ENCODE peak calls at places on chromosomes 11 and 22, in eight cellular contexts. One of them, this sample, is unnamed.
A peak's percentile ranks its signal among the peaks of the same experiment; 100 is the strongest.

GRCh38 chr22:37336474-37337028 is 54.2 kb downstream of the CYTH4 start:
- DNase-seq in upper lobe of left lung: no peak
- DNase-seq in GM23338: no peak
- DNase-seq in H1: no peak
- DNase-seq in stomach: peak; percentile 51
- DNase-seq in transverse colon: peak; percentile 45
- DNase-seq in K562: peak; percentile 87
- DNase-seq in HCT116: no peak
- DNase-seq in this sample: no peak

GRCh38 chr22:37633693-37634504 is 5.6 kb upstream of the SH3BP1 start:
- DNase-seq in upper lobe of left lung: peak; percentile 86
- DNase-seq in HCT116: no peak
- DNase-seq in transverse colon: peak; percentile 84
- DNase-seq in stomach: peak; percentile 86
- DNase-seq in H1: peak; percentile 70
- DNase-seq in K562: peak; percentile 78
- DNase-seq in GM23338: peak; percentile 86
- DNase-seq in this sample: no peak

GRCh38 chr11:31779268-31779879 is 31.7 kb downstream of the PAX6 start:
- DNase-seq in stomach: no peak
- DNase-seq in HCT116: no peak
- DNase-seq in K562: no peak
- DNase-seq in H1: no peak
- DNase-seq in upper lobe of left lung: no peak
- DNase-seq in GM23338: no peak
- DNase-seq in transverse colon: no peak
- DNase-seq in this sample: no peak

GRCh38 chr11:134466035-134466908 is 54.2 kb upstream of the B3GAT1 start:
- DNase-seq in K562: no peak
- DNase-seq in transverse colon: peak; percentile 77
- DNase-seq in H1: peak; percentile 55
- DNase-seq in stomach: peak; percentile 66
- DNase-seq in HCT116: no peak
- DNase-seq in GM23338: peak; percentile 76
- DNase-seq in upper lobe of left lung: peak; percentile 33
- DNase-seq in this sample: no peak

GRCh38 chr11:28834877-28835276 is 726.7 kb downstream of the METTL15 start:
- DNase-seq in HCT116: no peak
- DNase-seq in upper lobe of left lung: no peak
- DNase-seq in GM23338: peak; percentile 9
- DNase-seq in H1: no peak
- DNase-seq in stomach: no peak
- DNase-seq in transverse colon: no peak
- DNase-seq in K562: no peak
- DNase-seq in this sample: no peak

GRCh38 chr11:44680982-44681597 is 45.7 kb upstream of the TSPAN18 start:
- DNase-seq in K562: no peak
- DNase-seq in HCT116: no peak
- DNase-seq in transverse colon: no peak
- DNase-seq in GM23338: peak; percentile 33
- DNase-seq in upper lobe of left lung: no peak
- DNase-seq in stomach: no peak
- DNase-seq in H1: no peak
- DNase-seq in this sample: no peak

GRCh38 chr22:35053060-35053835 is 12.7 kb upstream of the ISX start:
- DNase-seq in stomach: no peak
- DNase-seq in transverse colon: no peak
- DNase-seq in GM23338: no peak
- DNase-seq in HCT116: no peak
- DNase-seq in K562: no peak
- DNase-seq in H1: no peak
- DNase-seq in upper lobe of left lung: no peak
- DNase-seq in this sample: no peak

GRCh38 chr11:5304046-5304445 is 2.3 kb upstream of the OR51B4 start:
- DNase-seq in H1: no peak
- DNase-seq in upper lobe of left lung: no peak
- DNase-seq in transverse colon: no peak
- DNase-seq in stomach: no peak
- DNase-seq in GM23338: no peak
- DNase-seq in K562: no peak
- DNase-seq in HCT116: no peak
- DNase-seq in this sample: no peak

GRCh38 chr11:111213256-111213655 is 32.3 kb upstream of the POU2AF2 start:
- DNase-seq in transverse colon: no peak
- DNase-seq in stomach: no peak
- DNase-seq in GM23338: no peak
- DNase-seq in H1: no peak
- DNase-seq in K562: no peak
- DNase-seq in HCT116: no peak
- DNase-seq in upper lobe of left lung: no peak
- DNase-seq in this sample: no peak

GRCh38 chr11:36012410-36012809 is 68.5 kb downstream of the LDLRAD3 start:
- DNase-seq in K562: no peak
- DNase-seq in HCT116: no peak
- DNase-seq in H1: no peak
- DNase-seq in GM23338: no peak
- DNase-seq in upper lobe of left lung: no peak
- DNase-seq in stomach: no peak
- DNase-seq in transverse colon: no peak
- DNase-seq in this sample: no peak

GRCh38 chr11:63765688-63766241 is 2.8 kb downstream of the ZFTA start:
- DNase-seq in HCT116: no peak
- DNase-seq in K562: no peak
- DNase-seq in transverse colon: peak; percentile 16
- DNase-seq in stomach: no peak
- DNase-seq in H1: no peak
- DNase-seq in GM23338: peak; percentile 18
- DNase-seq in upper lobe of left lung: no peak
- DNase-seq in this sample: no peak

GRCh38 chr11:121408830-121409229 is 43.3 kb upstream of the SORL1 start:
- DNase-seq in stomach: no peak
- DNase-seq in HCT116: no peak
- DNase-seq in GM23338: no peak
- DNase-seq in transverse colon: no peak
- DNase-seq in H1: no peak
- DNase-seq in upper lobe of left lung: no peak
- DNase-seq in K562: no peak
- DNase-seq in this sample: no peak

GRCh38 chr11:62646825-62647608 is 604 bp upstream of the GANAB start:
- DNase-seq in K562: no peak
- DNase-seq in H1: no peak
- DNase-seq in transverse colon: no peak
- DNase-seq in HCT116: no peak
- DNase-seq in GM23338: no peak
- DNase-seq in stomach: no peak
- DNase-seq in upper lobe of left lung: no peak
- DNase-seq in this sample: no peak

GRCh38 chr11:22521226-22521625 is 104.4 kb downstream of the FANCF start:
- DNase-seq in K562: no peak
- DNase-seq in transverse colon: no peak
- DNase-seq in HCT116: peak; percentile 6
- DNase-seq in H1: no peak
- DNase-seq in stomach: no peak
- DNase-seq in upper lobe of left lung: no peak
- DNase-seq in GM23338: no peak
- DNase-seq in this sample: no peak

GRCh38 chr11:120929090-120929489 is 94.8 kb upstream of the TBCEL start:
- DNase-seq in upper lobe of left lung: no peak
- DNase-seq in transverse colon: no peak
- DNase-seq in GM23338: no peak
- DNase-seq in HCT116: no peak
- DNase-seq in stomach: no peak
- DNase-seq in H1: no peak
- DNase-seq in K562: no peak
- DNase-seq in this sample: no peak

GRCh38 chr22:50145741-50146439 is 24.6 kb upstream of the PANX2 start:
- DNase-seq in transverse colon: no peak
- DNase-seq in K562: no peak
- DNase-seq in H1: no peak
- DNase-seq in upper lobe of left lung: no peak
- DNase-seq in HCT116: no peak
- DNase-seq in GM23338: no peak
- DNase-seq in stomach: no peak
- DNase-seq in this sample: no peak

DNA sequence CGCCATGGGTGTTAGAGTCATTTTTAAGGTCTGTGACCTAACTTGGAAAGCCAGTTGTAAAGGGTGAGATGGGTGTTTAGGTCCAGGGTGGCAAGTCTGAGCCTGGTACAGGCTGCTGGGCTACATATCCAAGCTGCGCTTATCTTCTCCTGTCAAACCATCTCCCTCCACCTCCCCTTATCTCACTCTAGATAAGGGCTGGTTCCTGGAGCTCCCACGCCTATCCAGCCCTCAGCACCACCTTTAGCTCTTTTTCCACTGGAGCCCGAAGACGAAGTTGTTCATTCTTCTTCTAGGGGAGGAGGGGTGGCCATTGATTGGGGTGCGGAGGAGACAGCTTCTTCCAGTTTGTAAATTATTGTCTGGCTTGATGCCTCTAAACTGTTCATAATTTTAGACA is 48.5 kb downstream of the MICAL2 start:
- DNase-seq in K562: peak; percentile 65
- DNase-seq in H1: no peak
- DNase-seq in HCT116: no peak
- DNase-seq in upper lobe of left lung: no peak
- DNase-seq in GM23338: no peak
- DNase-seq in transverse colon: no peak
- DNase-seq in stomach: no peak
- DNase-seq in this sample: no peak
- H3K4me1 ChIP-seq in K562: peaks cover 51% of the 10 kb centered on the region
- H3K4me1 ChIP-seq in H1: no peaks in the 10 kb centered on the region
- H3K4me1 ChIP-seq in HCT116: peaks cover 55% of the 10 kb centered on the region
- H3K4me1 ChIP-seq in upper lobe of left lung: peaks cover 58% of the 10 kb centered on the region
- H3K4me1 ChIP-seq in GM23338: no peaks in the 10 kb centered on the region
- H3K4me1 ChIP-seq in transverse colon: peaks cover 54% of the 10 kb centered on the region
- H3K4me1 ChIP-seq in stomach: peaks cover 81% of the 10 kb centered on the region
- H3K4me1 ChIP-seq in this sample: peaks cover 20% of the 10 kb centered on the region

GRCh38 chr22:46296257-46297150 is at the start of gene GTSE1:
- DNase-seq in upper lobe of left lung: peak; percentile 99
- DNase-seq in stomach: peak; percentile 99
- DNase-seq in GM23338: peak; percentile 99
- DNase-seq in K562: peak; percentile 93
- DNase-seq in H1: peak; percentile 93
- DNase-seq in transverse colon: peak; percentile 98
- DNase-seq in HCT116: peak; percentile 93
- DNase-seq in this sample: peak; percentile 95
- TF ChIP-seq POLR2AphosphoS5 in upper lobe of left lung: peak; percentile 79
- TF ChIP-seq POLR2AphosphoS5 in stomach: peak; percentile 88
- TF ChIP-seq POLR2AphosphoS5 in GM23338: peak; percentile 84
- TF ChIP-seq POLR2AphosphoS5 in K562: peak; percentile 44
- TF ChIP-seq POLR2AphosphoS5 in H1: no peak
- TF ChIP-seq POLR2AphosphoS5 in transverse colon: peak; percentile 62
- TF ChIP-seq POLR2AphosphoS5 in HCT116: peak; percentile 74
- TF ChIP-seq POLR2AphosphoS5 in this sample: peak; percentile 97

GRCh38 chr11:14700593-14700992 is 57.0 kb downstream of the PDE3B start:
- DNase-seq in H1: no peak
- DNase-seq in stomach: no peak
- DNase-seq in upper lobe of left lung: no peak
- DNase-seq in GM23338: no peak
- DNase-seq in transverse colon: no peak
- DNase-seq in K562: no peak
- DNase-seq in HCT116: no peak
- DNase-seq in this sample: no peak
- H3K4me3 ChIP-seq in H1: no peak overlapping the region
- H3K4me3 ChIP-seq in stomach: no peak overlapping the region
- H3K4me3 ChIP-seq in upper lobe of left lung: peak overlapping the region; percentile 1
- H3K4me3 ChIP-seq in GM23338: no peak overlapping the region
- H3K4me3 ChIP-seq in transverse colon: no peak overlapping the region
- H3K4me3 ChIP-seq in K562: no peak overlapping the region
- H3K4me3 ChIP-seq in HCT116: no peak overlapping the region
- H3K4me3 ChIP-seq in this sample: no peak overlapping the region

GRCh38 chr11:2735053-2735589 is 35.3 kb upstream of the KCNQ1OT1 start:
- DNase-seq in transverse colon: no peak
- DNase-seq in HCT116: no peak
- DNase-seq in GM23338: no peak
- DNase-seq in stomach: no peak
- DNase-seq in K562: no peak
- DNase-seq in H1: no peak
- DNase-seq in upper lobe of left lung: no peak
- DNase-seq in this sample: no peak

GRCh38 chr11:2734181-2735052 is 34.6 kb upstream of the KCNQ1OT1 start:
- DNase-seq in stomach: no peak
- DNase-seq in HCT116: no peak
- DNase-seq in H1: no peak
- DNase-seq in GM23338: no peak
- DNase-seq in K562: no peak
- DNase-seq in transverse colon: no peak
- DNase-seq in upper lobe of left lung: no peak
- DNase-seq in this sample: no peak

GRCh38 chr11:2731285-2732125 is 31.7 kb upstream of the KCNQ1OT1 start:
- DNase-seq in upper lobe of left lung: no peak
- DNase-seq in transverse colon: no peak
- DNase-seq in HCT116: no peak
- DNase-seq in GM23338: no peak
- DNase-seq in K562: no peak
- DNase-seq in stomach: no peak
- DNase-seq in H1: no peak
- DNase-seq in this sample: no peak

GRCh38 chr11:2732261-2732939 is 32.6 kb upstream of the KCNQ1OT1 start:
- DNase-seq in K562: no peak
- DNase-seq in GM23338: no peak
- DNase-seq in upper lobe of left lung: no peak
- DNase-seq in HCT116: no peak
- DNase-seq in H1: no peak
- DNase-seq in transverse colon: no peak
- DNase-seq in stomach: no peak
- DNase-seq in this sample: no peak

GRCh38 chr11:2732940-2733628 is 33.3 kb upstream of the KCNQ1OT1 start:
- DNase-seq in stomach: no peak
- DNase-seq in transverse colon: no peak
- DNase-seq in HCT116: no peak
- DNase-seq in H1: no peak
- DNase-seq in K562: no peak
- DNase-seq in GM23338: no peak
- DNase-seq in upper lobe of left lung: no peak
- DNase-seq in this sample: no peak
- H3K4me1 ChIP-seq in stomach: peaks cover 6% of the 10 kb centered on the region
- H3K4me1 ChIP-seq in transverse colon: no peaks in the 10 kb centered on the region
- H3K4me1 ChIP-seq in HCT116: peaks cover 5% of the 10 kb centered on the region
- H3K4me1 ChIP-seq in H1: no peaks in the 10 kb centered on the region
- H3K4me1 ChIP-seq in K562: peaks cover 7% of the 10 kb centered on the region
- H3K4me1 ChIP-seq in GM23338: no peaks in the 10 kb centered on the region
- H3K4me1 ChIP-seq in upper lobe of left lung: no peaks in the 10 kb centered on the region
- H3K4me1 ChIP-seq in this sample: peaks cover 12% of the 10 kb centered on the region